ENCODE peak calls at places on chromosomes 5 and 9, in five cellular contexts. One of them, this sample, is unnamed. For H3K9me3, the result is how much of the 10 kb centered on the place peaks cover.

GRCh38 chr9:74220327-74220726 is 276.8 kb upstream of the RORB start:
- DNase-seq in kidney: no peak
- DNase-seq in AG04450: no peak
- DNase-seq in right cardiac atrium: no peak
- DNase-seq in DND-41: no peak
- DNase-seq in this sample: no peak

GRCh38 chr9:87699835-87700234 is 26.1 kb upstream of the CTSL start:
- DNase-seq in kidney: no peak
- DNase-seq in AG04450: no peak
- DNase-seq in right cardiac atrium: no peak
- DNase-seq in DND-41: no peak
- DNase-seq in this sample: no peak

GRCh38 chr5:72951850-72952468 is 3.9 kb upstream of the FCHO2 start:
- DNase-seq in kidney: no peak
- DNase-seq in AG04450: no peak
- DNase-seq in right cardiac atrium: no peak
- DNase-seq in DND-41: no peak
- DNase-seq in this sample: no peak

GRCh38 chr9:93083592-93084470 is 12.2 kb upstream of the CARD19 start:
- DNase-seq in kidney: peak
- DNase-seq in AG04450: no peak
- DNase-seq in right cardiac atrium: no peak
- DNase-seq in DND-41: no peak
- DNase-seq in this sample: no peak

GRCh38 chr5:82115858-82116257 is 144.0 kb downstream of the ATG10 start:
- DNase-seq in kidney: no peak
- DNase-seq in AG04450: no peak
- DNase-seq in right cardiac atrium: no peak
- DNase-seq in DND-41: no peak
- DNase-seq in this sample: no peak

GRCh38 chr5:170162631-170163321 is 57.1 kb downstream of the FOXI1 start:
- DNase-seq in kidney: no peak
- DNase-seq in AG04450: no peak
- DNase-seq in right cardiac atrium: no peak
- DNase-seq in DND-41: no peak
- DNase-seq in this sample: no peak

GRCh38 chr5:11588803-11589202 is 315.4 kb downstream of the CTNND2 start:
- DNase-seq in kidney: no peak
- DNase-seq in AG04450: no peak
- DNase-seq in right cardiac atrium: peak
- DNase-seq in DND-41: no peak
- DNase-seq in this sample: no peak

GRCh38 chr9:133027134-133027533 is 3.7 kb upstream of the GTF3C5 start:
- DNase-seq in kidney: peak
- DNase-seq in AG04450: no peak
- DNase-seq in right cardiac atrium: peak
- DNase-seq in DND-41: no peak
- DNase-seq in this sample: no peak

GRCh38 chr9:124512806-124513204 is 5.6 kb upstream of the NR5A1 start:
- DNase-seq in kidney: no peak
- DNase-seq in AG04450: no peak
- DNase-seq in right cardiac atrium: no peak
- DNase-seq in DND-41: no peak
- DNase-seq in this sample: no peak

GRCh38 chr9:136309101-136309801 is 5.4 kb upstream of the CCDC187 start:
- DNase-seq in kidney: peak
- DNase-seq in AG04450: no peak
- DNase-seq in right cardiac atrium: peak
- DNase-seq in DND-41: peak
- DNase-seq in this sample: no peak

GRCh38 chr9:110112792-110113191 is 95.2 kb downstream of the C9orf152 start:
- DNase-seq in kidney: no peak
- DNase-seq in AG04450: no peak
- DNase-seq in right cardiac atrium: no peak
- DNase-seq in DND-41: no peak
- DNase-seq in this sample: no peak
- H3K27ac ChIP-seq in kidney: no peak
- H3K27ac ChIP-seq in AG04450: no peak
- H3K27ac ChIP-seq in right cardiac atrium: no peak
- H3K27ac ChIP-seq in DND-41: no peak
- H3K27ac ChIP-seq in this sample: peak

GRCh38 chr9:1049641-1050040 is 516 bp upstream of the DMRT2 start:
- DNase-seq in kidney: no peak
- DNase-seq in AG04450: no peak
- DNase-seq in right cardiac atrium: no peak
- DNase-seq in DND-41: no peak
- DNase-seq in this sample: no peak
- H3K4me3 ChIP-seq in kidney: peak
- H3K4me3 ChIP-seq in AG04450: no peak
- H3K4me3 ChIP-seq in right cardiac atrium: no peak
- H3K4me3 ChIP-seq in DND-41: no peak
- H3K4me3 ChIP-seq in this sample: peak

DNA sequence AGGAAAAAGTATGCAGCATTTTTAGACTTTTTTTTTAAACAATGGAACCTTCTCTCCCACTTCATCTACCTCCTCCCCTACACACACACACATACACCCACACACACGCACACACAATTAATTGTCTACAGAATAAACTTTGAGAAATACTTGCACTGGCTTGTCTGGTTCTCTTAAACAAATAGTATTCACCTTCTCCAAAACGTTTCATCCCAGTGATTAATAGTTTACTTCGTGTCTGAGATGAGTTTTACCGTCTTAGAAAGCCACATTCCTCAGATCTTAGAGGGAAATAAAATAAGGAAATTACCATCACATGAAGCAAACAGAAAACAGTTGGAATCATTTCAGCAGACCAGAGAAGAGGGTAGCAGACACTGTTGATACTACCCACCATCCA is 570.6 kb upstream of the CLINT1 start:
- DNase-seq in kidney: no peak
- DNase-seq in AG04450: no peak
- DNase-seq in right cardiac atrium: no peak
- DNase-seq in DND-41: no peak
- DNase-seq in this sample: no peak
- H3K9me3 ChIP-seq in kidney: under half
- H3K9me3 ChIP-seq in AG04450: under half
- H3K9me3 ChIP-seq in right cardiac atrium: under half
- H3K9me3 ChIP-seq in DND-41: under half
- H3K9me3 ChIP-seq in this sample: under half

GRCh38 chr9:35737143-35737542 is 4.7 kb downstream of the CREB3 start:
- DNase-seq in kidney: no peak
- DNase-seq in AG04450: no peak
- DNase-seq in right cardiac atrium: no peak
- DNase-seq in DND-41: no peak
- DNase-seq in this sample: no peak
- H3K27ac ChIP-seq in kidney: no peak
- H3K27ac ChIP-seq in AG04450: no peak
- H3K27ac ChIP-seq in right cardiac atrium: no peak
- H3K27ac ChIP-seq in DND-41: no peak
- H3K27ac ChIP-seq in this sample: no peak

GRCh38 chr5:56817306-56817986 is 2.1 kb downstream of the MAP3K1 start:
- DNase-seq in kidney: no peak
- DNase-seq in AG04450: no peak
- DNase-seq in right cardiac atrium: no peak
- DNase-seq in DND-41: no peak
- DNase-seq in this sample: no peak

GRCh38 chr5:56816546-56817081 is 1.3 kb downstream of the MAP3K1 start:
- DNase-seq in kidney: peak
- DNase-seq in AG04450: no peak
- DNase-seq in right cardiac atrium: peak
- DNase-seq in DND-41: peak
- DNase-seq in this sample: peak

GRCh38 chr5:56819027-56819881 is 3.9 kb downstream of the MAP3K1 start:
- DNase-seq in kidney: no peak
- DNase-seq in AG04450: no peak
- DNase-seq in right cardiac atrium: no peak
- DNase-seq in DND-41: no peak
- DNase-seq in this sample: no peak

GRCh38 chr5:56815657-56816545 is 552 bp downstream of the MAP3K1 start:
- DNase-seq in kidney: peak
- DNase-seq in AG04450: no peak
- DNase-seq in right cardiac atrium: peak
- DNase-seq in DND-41: peak
- DNase-seq in this sample: no peak

DNA sequence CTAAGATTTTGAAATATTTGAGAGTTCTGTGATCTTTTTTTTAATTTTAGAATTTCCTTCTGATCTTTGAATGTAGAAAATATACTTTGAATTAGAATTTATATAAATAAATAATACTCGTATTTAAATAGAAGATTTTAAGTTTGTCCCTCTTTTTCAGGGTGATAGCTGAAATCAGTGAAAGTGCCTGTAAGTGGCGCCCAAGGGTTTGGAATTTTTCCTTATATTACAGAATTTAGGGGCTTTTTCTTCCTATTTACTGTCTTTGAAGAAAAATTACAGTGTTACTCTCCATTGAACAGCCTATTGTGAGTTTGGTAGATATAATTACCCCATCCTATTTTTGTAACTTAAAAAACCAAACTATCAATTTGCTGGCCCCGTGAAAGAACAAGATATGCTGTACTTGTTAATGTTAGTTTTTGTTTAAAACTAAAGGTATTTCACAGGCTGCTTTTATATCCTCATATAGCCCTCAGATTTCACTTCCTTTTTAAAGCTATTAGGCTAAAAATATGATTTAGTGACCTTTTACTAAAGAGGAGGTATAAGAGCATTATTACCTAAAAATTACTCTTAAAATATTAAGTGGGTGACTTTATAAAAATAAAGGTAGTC is 3.2 kb downstream of the MAP3K1 start:
- DNase-seq in kidney: no peak
- DNase-seq in AG04450: no peak
- DNase-seq in right cardiac atrium: no peak
- DNase-seq in DND-41: no peak
- DNase-seq in this sample: no peak
- H3K4me3 ChIP-seq in kidney: peak
- H3K4me3 ChIP-seq in AG04450: peak
- H3K4me3 ChIP-seq in right cardiac atrium: peak
- H3K4me3 ChIP-seq in DND-41: no peak
- H3K4me3 ChIP-seq in this sample: peak

GRCh38 chr5:145780961-145781360 is 54.2 kb downstream of the PRELID2 start:
- DNase-seq in kidney: no peak
- DNase-seq in AG04450: no peak
- DNase-seq in right cardiac atrium: no peak
- DNase-seq in DND-41: no peak
- DNase-seq in this sample: no peak
- H3K9me3 ChIP-seq in kidney: under half
- H3K9me3 ChIP-seq in AG04450: under half
- H3K9me3 ChIP-seq in right cardiac atrium: under half
- H3K9me3 ChIP-seq in DND-41: under half
- H3K9me3 ChIP-seq in this sample: under half

GRCh38 chr9:82168585-82168984 is 180.0 kb downstream of the SPATA31D1 start:
- DNase-seq in kidney: no peak
- DNase-seq in AG04450: no peak
- DNase-seq in right cardiac atrium: no peak
- DNase-seq in DND-41: no peak
- DNase-seq in this sample: no peak

GRCh38 chr9:82161876-82162275 is 173.3 kb downstream of the SPATA31D1 start:
- DNase-seq in kidney: no peak
- DNase-seq in AG04450: no peak
- DNase-seq in right cardiac atrium: no peak
- DNase-seq in DND-41: no peak
- DNase-seq in this sample: no peak

GRCh38 chr9:82167296-82167695 is 178.7 kb downstream of the SPATA31D1 start:
- DNase-seq in kidney: no peak
- DNase-seq in AG04450: no peak
- DNase-seq in right cardiac atrium: no peak
- DNase-seq in DND-41: no peak
- DNase-seq in this sample: no peak

GRCh38 chr9:82164159-82164558 is 175.6 kb downstream of the SPATA31D1 start:
- DNase-seq in kidney: no peak
- DNase-seq in AG04450: no peak
- DNase-seq in right cardiac atrium: no peak
- DNase-seq in DND-41: no peak
- DNase-seq in this sample: no peak
- H3K27ac ChIP-seq in kidney: no peak
- H3K27ac ChIP-seq in AG04450: no peak
- H3K27ac ChIP-seq in right cardiac atrium: no peak
- H3K27ac ChIP-seq in DND-41: no peak
- H3K27ac ChIP-seq in this sample: no peak

GRCh38 chr5:87170799-87171198 is 96.9 kb upstream of the RASA1 start:
- DNase-seq in kidney: no peak
- DNase-seq in AG04450: no peak
- DNase-seq in right cardiac atrium: no peak
- DNase-seq in DND-41: no peak
- DNase-seq in this sample: no peak
- H3K4me3 ChIP-seq in kidney: no peak
- H3K4me3 ChIP-seq in AG04450: no peak
- H3K4me3 ChIP-seq in right cardiac atrium: no peak
- H3K4me3 ChIP-seq in DND-41: no peak
- H3K4me3 ChIP-seq in this sample: no peak

GRCh38 chr5:2750026-2750757 is 1.3 kb downstream of the IRX2 start:
- DNase-seq in kidney: no peak
- DNase-seq in AG04450: no peak
- DNase-seq in right cardiac atrium: no peak
- DNase-seq in DND-41: no peak
- DNase-seq in this sample: no peak

GRCh38 chr5:2751592-2752021 is at the start of gene IRX2:
- DNase-seq in kidney: peak
- DNase-seq in AG04450: no peak
- DNase-seq in right cardiac atrium: peak
- DNase-seq in DND-41: no peak
- DNase-seq in this sample: peak

GRCh38 chr5:2749514-2750025 is 1.9 kb downstream of the IRX2 start:
- DNase-seq in kidney: no peak
- DNase-seq in AG04450: no peak
- DNase-seq in right cardiac atrium: no peak
- DNase-seq in DND-41: no peak
- DNase-seq in this sample: no peak

GRCh38 chr5:2752059-2752874 is 790 bp upstream of the IRX2 start:
- DNase-seq in kidney: peak
- DNase-seq in AG04450: no peak
- DNase-seq in right cardiac atrium: peak
- DNase-seq in DND-41: no peak
- DNase-seq in this sample: peak

DNA sequence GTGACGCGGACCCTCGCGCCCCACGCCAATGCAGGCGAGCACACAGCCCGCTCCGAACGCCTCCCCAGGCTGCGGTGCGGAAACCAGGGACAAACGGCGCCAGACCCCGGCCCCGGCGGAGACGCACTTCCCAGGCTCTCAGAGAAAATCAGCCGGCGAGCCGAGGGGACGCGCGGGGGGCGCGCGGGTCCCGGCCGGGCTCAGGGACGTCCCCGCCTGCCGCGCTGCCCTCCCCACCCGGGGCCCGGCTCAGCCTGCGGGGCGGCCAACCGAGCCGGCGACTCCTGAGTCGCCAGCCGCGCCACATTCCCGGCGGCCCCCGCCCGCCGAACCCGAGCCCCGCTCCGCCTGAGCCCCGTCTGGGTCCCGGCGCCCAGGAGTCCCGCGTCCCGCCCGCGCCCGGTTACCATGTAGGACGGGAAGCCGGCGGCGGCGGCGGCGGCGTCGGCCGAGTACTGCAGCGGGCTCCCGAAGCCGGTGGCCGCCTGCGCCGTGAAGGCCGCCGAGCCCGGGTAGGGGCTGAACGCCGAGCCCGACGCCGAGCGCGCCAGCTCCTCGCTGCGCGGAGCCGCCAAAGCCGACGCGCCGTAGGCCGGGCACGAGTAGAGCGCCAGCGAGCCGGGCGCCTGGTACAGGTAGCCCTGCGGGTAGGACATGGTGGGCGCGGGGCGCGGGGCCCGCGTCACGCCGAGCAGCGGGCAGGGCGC is 566 bp downstream of the IRX2 start:
- DNase-seq in kidney: no peak
- DNase-seq in AG04450: no peak
- DNase-seq in right cardiac atrium: no peak
- DNase-seq in DND-41: no peak
- DNase-seq in this sample: no peak
- H3K9me3 ChIP-seq in kidney: under half
- H3K9me3 ChIP-seq in AG04450: under half
- H3K9me3 ChIP-seq in right cardiac atrium: under half
- H3K9me3 ChIP-seq in DND-41: under half
- H3K9me3 ChIP-seq in this sample: under half

This sample was measured in RWPE2.